ENCODE peak calls at places on chromosomes 16 and 17, in four cellular contexts. S is neural progenitor cell; U is CD8-positive, alpha-beta T cell; J is thoracic aorta. R is an unnamed sample.

GRCh38 chr17:77372444-77373297 is 231.9 kb downstream of the SEC14L1 start:
- DNase-seq in S (peak), U (peak), J (no peak), R (peak)

GRCh38 chr17:50608700-50609375 is 25.8 kb upstream of the ABCC3 start:
- DNase-seq in S (peak), J (no peak), U (no peak), R (no peak)

GRCh38 chr16:68452176-68452575 is 3.9 kb upstream of the SMPD3 start:
- DNase-seq in U (no peak), S (no peak), J (no peak), R (no peak)

GRCh38 chr16:3063617-3064389 is 1.6 kb upstream of the IL32 start:
- DNase-seq in J (no peak), U (no peak), S (no peak), R (no peak)

GRCh38 chr17:75091855-75092327 is 4.1 kb downstream of the SLC16A5 start:
- DNase-seq in J (no peak), U (no peak), S (no peak), R (no peak)

GRCh38 chr16:3652373-3653037 is 2.0 kb upstream of the DNASE1 start:
- DNase-seq in J (no peak), U (no peak), S (no peak), R (peak)

GRCh38 chr17:80826955-80827645 is 164.5 kb upstream of the CHMP6 start:
- DNase-seq in U (no peak), S (peak), J (peak), R (peak)

GRCh38 chr16:12753203-12754023 is 50.3 kb downstream of the CPPED1 start:
- DNase-seq in S (no peak), U (no peak), J (no peak), R (no peak)

GRCh38 chr17:74471341-74471740 is 4.9 kb downstream of the CD300A start:
- DNase-seq in U (no peak), J (no peak), S (no peak), R (no peak)

GRCh38 chr17:65787503-65787902 is 226.1 kb upstream of the AXIN2 start:
- DNase-seq in S (no peak), U (no peak), J (no peak), R (no peak)

GRCh38 chr17:45260204-45260783 is 1.6 kb downstream of the SPATA32 start:
- DNase-seq in J (no peak), S (no peak), U (no peak), R (peak)

GRCh38 chr17:65901394-65901793 is 290.5 kb downstream of the CEP112 start:
- DNase-seq in U (no peak), J (no peak), S (no peak), R (no peak)

GRCh38 chr17:57861000-57861736 is 11.3 kb upstream of the MRPS23 start:
- DNase-seq in J (peak), S (peak), U (peak), R (peak)

GRCh38 chr17:74770498-74771318 is 5.4 kb downstream of the NAT9 start:
- DNase-seq in S (peak), U (peak), J (no peak), R (peak)

GRCh38 chr17:17751489-17751995 is 70.3 kb downstream of the RAI1 start:
- DNase-seq in U (no peak), J (no peak), S (no peak), R (no peak)
- H3K27ac ChIP-seq in U (peak), J (peak), S (no peak), R (peak)

DNA sequence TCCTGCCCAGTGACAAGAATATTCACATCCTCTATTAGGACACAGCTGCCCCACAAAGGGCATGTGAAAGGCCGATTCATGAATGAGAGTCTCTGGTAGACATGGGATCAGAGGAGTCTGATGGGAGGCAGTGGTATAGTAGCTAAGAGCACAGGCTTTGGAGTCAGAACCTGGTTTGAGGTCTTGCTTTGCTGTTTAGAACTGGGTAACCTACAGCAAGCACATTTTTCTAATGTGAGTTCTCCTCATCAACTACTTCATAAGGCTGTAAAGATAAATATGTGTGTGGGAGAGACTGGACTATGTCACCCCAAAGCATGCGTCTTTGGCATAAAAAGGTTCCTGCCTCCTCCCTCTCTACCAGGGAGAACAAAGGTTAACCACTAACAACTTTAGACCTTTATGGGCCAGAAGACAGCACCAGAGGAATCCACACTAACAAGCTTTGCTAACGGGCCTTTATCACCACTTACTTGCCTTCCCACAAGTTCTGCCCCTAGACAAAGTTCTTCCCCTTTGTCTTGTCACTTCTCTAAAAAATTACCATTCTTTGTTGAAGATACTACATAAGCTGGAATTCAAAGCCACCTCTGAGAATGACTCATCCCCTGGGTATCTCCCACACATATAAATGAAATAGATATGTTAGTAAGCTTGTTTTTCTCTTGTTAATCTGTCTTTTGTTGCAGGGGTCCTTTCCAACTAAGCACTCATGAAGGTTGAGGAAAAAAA is 21.1 kb downstream of the CDR2 start:
- DNase-seq in J (no peak), S (no peak), U (no peak), R (no peak)
- H3K27ac ChIP-seq in J (no peak), S (no peak), U (no peak), R (no peak)

GRCh38 chr17:31525801-31526549 is 134.5 kb downstream of the RAB11FIP4 start:
- DNase-seq in U (no peak), S (peak), J (no peak), R (no peak)
- H3K27ac ChIP-seq in U (no peak), S (no peak), J (no peak), R (no peak)

GRCh38 chr17:4505187-4505586 is 6.5 kb downstream of the SPNS2 start:
- DNase-seq in J (no peak), U (no peak), S (no peak), R (no peak)
- H3K27ac ChIP-seq in J (no peak), U (no peak), S (no peak), R (no peak)

GRCh38 chr16:11605564-11605886 is 18.8 kb upstream of the LITAF start:
- DNase-seq in J (no peak), S (no peak), U (no peak), R (no peak)
- H3K27ac ChIP-seq in J (no peak), S (no peak), U (no peak), R (peak)

GRCh38 chr17:16314189-16314588 is 39.1 kb downstream of the CENPV start:
- DNase-seq in J (no peak), U (no peak), S (no peak), R (no peak)

GRCh38 chr17:16314859-16315258 is 38.4 kb downstream of the CENPV start:
- DNase-seq in S (no peak), J (no peak), U (no peak), R (no peak)

GRCh38 chr17:16313159-16314090 is 39.8 kb downstream of the CENPV start:
- DNase-seq in U (no peak), J (no peak), S (no peak), R (no peak)
- H3K27ac ChIP-seq in U (no peak), J (no peak), S (no peak), R (no peak)